ENCODE peak calls at places on chromosome 13, in eight cellular contexts. G is astrocyte of the cerebellum, M is HCT116, S is fibroblast of villous mesenchyme, A is uterus, Z is adrenal gland, R is transverse colon, Q is astrocyte. K is an unnamed sample.

GRCh38 chr13:39765801-39766463 is 110.5 kb downstream of the COG6 start:
- DNase-seq in M (no peak), G (peak), Z (no peak), S (peak), Q (peak), R (peak), A (peak), K (no peak)

GRCh38 chr13:97255515-97255999 is 33.4 kb downstream of the MBNL2 start:
- DNase-seq in Z (no peak), M (no peak), S (peak), A (no peak), R (no peak), Q (no peak), G (no peak), K (no peak)

GRCh38 chr13:95391785-95392184 is 90.5 kb upstream of the ABCC4 start:
- DNase-seq in A (no peak), S (no peak), Z (no peak), Q (no peak), R (no peak), M (no peak), G (no peak), K (no peak)

GRCh38 chr13:23963184-23963931 is 66.1 kb upstream of the C1QTNF9B start:
- DNase-seq in S (no peak), Q (no peak), A (no peak), G (no peak), Z (no peak), R (no peak), M (no peak), K (no peak)

GRCh38 chr13:88932950-88933349 is 1261.8 kb downstream of the SLITRK5 start:
- DNase-seq in M (no peak), Z (no peak), Q (peak), G (no peak), S (no peak), A (no peak), R (no peak), K (no peak)

GRCh38 chr13:83272076-83272475 is 610.2 kb downstream of the SLITRK1 start:
- DNase-seq in G (no peak), Z (no peak), A (no peak), Q (no peak), S (no peak), R (no peak), M (no peak), K (no peak)

GRCh38 chr13:107373551-107373950 is 805.6 kb upstream of the ARGLU1 start:
- DNase-seq in R (no peak), Z (no peak), M (no peak), A (no peak), S (peak), G (peak), Q (peak), K (no peak)

GRCh38 chr13:27808866-27809546 is 16.7 kb downstream of the GSX1 start:
- DNase-seq in M (no peak), R (no peak), Q (no peak), S (no peak), Z (no peak), A (no peak), G (no peak), K (no peak)

GRCh38 chr13:114099191-114099590 is 33.2 kb downstream of the RASA3 start:
- DNase-seq in G (peak), A (peak), R (peak), M (peak), Q (peak), S (peak), Z (peak), K (peak)

GRCh38 chr13:21104199-21105019 is 43.0 kb upstream of the LATS2 start:
- DNase-seq in G (no peak), S (no peak), A (no peak), Z (no peak), R (no peak), Q (no peak), M (no peak), K (no peak)

DNA sequence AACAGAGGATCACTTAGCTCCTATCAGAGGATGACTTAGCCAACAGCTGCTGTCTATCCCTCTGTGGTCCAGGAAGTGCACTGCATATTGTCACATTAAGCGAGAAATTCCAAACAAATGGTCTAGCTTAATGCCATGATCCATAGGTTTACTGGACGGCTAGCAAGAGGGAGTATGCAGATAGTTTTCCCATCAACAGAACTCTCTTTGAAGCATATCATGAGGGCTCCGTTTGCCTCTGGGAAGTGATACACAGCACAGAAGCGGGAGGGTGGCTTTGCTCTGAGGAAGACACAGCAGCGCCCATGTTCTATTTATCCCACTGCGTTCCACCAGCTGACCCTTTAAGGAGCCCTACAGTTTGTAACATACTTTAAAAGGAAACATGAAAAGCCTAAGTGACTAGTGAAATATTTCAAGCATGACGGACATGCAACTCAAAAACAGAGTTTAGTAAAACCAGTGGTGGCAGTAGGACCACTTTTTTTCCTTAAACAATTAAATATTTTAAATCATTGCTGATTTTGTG is 52.7 kb downstream of the COL4A1 start:
- DNase-seq in Z (peak), A (no peak), M (no peak), G (no peak), R (no peak), S (peak), Q (no peak), K (no peak)
- TF ChIP-seq CTCF in Z (no peak), A (no peak), M (no peak), G (no peak), R (no peak), S (no peak), Q (no peak), K (no peak)

GRCh38 chr13:30360586-30360985 is 53.2 kb upstream of the KATNAL1 start:
- DNase-seq in M (no peak), G (no peak), Z (no peak), Q (no peak), A (no peak), R (no peak), S (no peak), K (no peak)

GRCh38 chr13:30364133-30364532 is 56.8 kb upstream of the KATNAL1 start:
- DNase-seq in A (no peak), R (no peak), Q (peak), M (no peak), Z (no peak), S (peak), G (no peak), K (no peak)

GRCh38 chr13:30362869-30363268 is 55.5 kb upstream of the KATNAL1 start:
- DNase-seq in A (no peak), S (peak), M (no peak), R (no peak), Z (no peak), G (no peak), Q (no peak), K (no peak)

GRCh38 chr13:30363725-30364124 is 56.4 kb upstream of the KATNAL1 start:
- DNase-seq in A (no peak), Z (no peak), Q (no peak), S (no peak), G (no peak), R (no peak), M (no peak), K (no peak)

DNA sequence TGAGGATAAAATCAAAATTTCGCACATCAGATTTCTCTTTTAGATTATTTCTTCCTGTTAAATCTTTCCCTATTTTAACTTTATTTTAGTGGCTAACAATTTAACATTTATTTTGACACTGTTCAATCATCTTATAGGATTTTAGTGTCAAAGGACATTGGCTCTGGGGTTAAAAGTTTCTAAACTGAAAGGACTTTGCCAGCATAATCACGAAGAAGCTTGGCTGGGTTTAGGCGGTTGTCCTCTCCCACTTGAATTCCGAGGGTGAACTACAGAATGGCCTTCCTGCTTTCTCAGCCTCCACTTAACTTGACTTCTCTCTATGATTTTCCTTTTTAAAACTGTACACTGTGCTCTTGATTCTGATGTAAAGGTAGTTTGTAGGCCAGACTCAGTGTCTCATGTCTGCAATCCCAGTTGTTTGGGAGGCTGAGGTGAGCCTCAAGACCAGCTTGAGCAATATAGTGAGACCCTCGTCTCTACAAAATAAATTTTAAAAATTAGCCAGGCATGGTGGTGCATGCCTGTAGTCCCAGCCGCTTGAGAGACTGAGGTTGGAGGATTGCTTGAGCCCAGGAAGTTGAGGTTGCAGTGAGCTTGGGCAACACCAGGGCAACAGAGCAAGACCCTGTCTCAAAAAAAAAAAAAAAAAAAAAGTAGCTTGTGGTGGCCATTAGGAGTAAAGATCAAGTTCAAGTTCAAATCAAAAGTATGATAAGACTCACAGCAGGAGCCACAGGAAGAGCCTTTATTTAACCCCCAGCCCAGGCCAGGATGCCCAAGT is 54.8 kb upstream of the KATNAL1 start:
- DNase-seq in Q (no peak), G (no peak), Z (no peak), R (no peak), M (no peak), A (no peak), S (no peak), K (no peak)
- H3K4me3 ChIP-seq in Q (no peak), G (no peak), Z (no peak), R (no peak), M (no peak), A (no peak), S (no peak), K (no peak)

GRCh38 chr13:103188688-103189326 is 122.6 kb upstream of the SLC10A2 start:
- DNase-seq in A (no peak), R (no peak), G (peak), S (peak), Z (no peak), M (no peak), Q (peak), K (no peak)
- TF ChIP-seq CTCF in A (no peak), R (peak), G (no peak), S (peak), Z (peak), M (peak), Q (peak), K (no peak)

GRCh38 chr13:44432595-44432994 is 59.0 kb downstream of the SERP2 start:
- DNase-seq in R (no peak), G (no peak), Q (no peak), A (no peak), Z (no peak), S (peak), M (no peak), K (no peak)

GRCh38 chr13:44434441-44435141 is 61.0 kb downstream of the SERP2 start:
- DNase-seq in A (no peak), G (no peak), Q (no peak), R (no peak), Z (peak), M (no peak), S (no peak), K (no peak)

GRCh38 chr13:44435142-44435982 is 61.7 kb downstream of the SERP2 start:
- DNase-seq in S (peak), Q (peak), M (peak), Z (peak), G (peak), A (peak), R (peak), K (peak)

GRCh38 chr13:44431150-44431549 is 57.5 kb downstream of the SERP2 start:
- DNase-seq in S (no peak), Z (no peak), R (peak), Q (no peak), G (no peak), A (no peak), M (no peak), K (no peak)

DNA sequence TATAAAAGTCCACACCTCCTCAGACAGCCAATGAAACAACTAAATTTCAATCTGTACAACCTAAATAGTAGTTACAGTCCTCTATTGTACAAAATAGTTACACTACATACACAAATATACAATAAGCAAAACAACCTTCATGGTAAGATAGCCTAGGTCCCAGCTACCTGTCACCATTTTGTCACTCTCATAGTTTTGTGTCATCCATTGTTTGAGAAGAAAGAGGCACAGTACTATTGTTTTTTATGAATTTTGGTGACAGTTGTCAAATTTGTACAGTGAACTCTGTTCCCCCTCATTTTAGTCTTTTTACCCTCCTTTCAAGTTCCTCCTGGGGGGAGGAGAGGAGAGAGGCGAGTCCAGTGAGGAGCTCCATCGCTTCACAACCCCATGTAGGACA is 60.2 kb downstream of the SERP2 start:
- DNase-seq in A (no peak), G (no peak), R (no peak), M (no peak), Q (no peak), Z (no peak), S (no peak), K (no peak)
- H3K4me3 ChIP-seq in A (peak), G (peak), R (peak), M (peak), Q (peak), Z (peak), S (peak), K (no peak)

GRCh38 chr13:74136089-74136658 is 2.0 kb upstream of the KLF12 start:
- DNase-seq in M (no peak), S (peak), R (peak), Z (no peak), G (no peak), A (no peak), Q (peak), K (no peak)
- TF ChIP-seq CTCF in M (no peak), S (no peak), R (no peak), Z (no peak), G (peak), A (no peak), Q (no peak), K (no peak)

DNA sequence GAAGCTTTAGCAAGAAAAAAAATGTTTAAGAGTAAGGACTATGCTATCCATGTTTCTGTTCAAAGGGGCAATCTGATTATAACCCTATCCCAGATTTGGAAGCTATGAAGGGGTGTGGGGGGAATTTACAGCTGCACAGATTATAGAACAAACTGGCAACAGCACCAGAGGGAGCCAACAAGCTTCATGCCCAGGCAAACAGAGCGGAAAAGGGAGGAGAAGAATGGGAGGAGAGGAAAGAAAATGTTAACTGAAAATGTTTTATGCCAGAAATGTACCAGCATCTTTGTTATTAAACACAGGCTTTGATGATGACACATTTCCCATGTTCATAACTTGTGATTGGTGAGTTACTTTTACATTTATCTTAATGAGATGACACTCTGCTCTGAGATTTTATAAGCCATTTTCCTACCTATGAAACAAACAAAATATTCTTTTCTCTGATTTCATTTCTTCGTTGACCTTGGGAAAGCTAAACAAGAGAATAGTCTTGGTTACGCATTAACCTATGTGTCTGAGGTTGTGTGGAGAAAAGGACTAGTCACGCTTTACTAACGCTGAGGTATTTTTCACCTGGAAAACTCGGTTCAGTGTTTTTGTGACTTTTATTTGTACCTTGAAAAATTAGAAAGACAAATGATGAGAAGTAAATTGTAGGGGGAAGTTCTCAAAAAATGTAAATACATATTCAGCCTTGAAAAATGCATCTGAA is 235.9 kb upstream of the MIR17HG start:
- DNase-seq in S (no peak), Z (no peak), A (no peak), R (no peak), Q (no peak), M (no peak), G (no peak), K (no peak)
- H3K4me3 ChIP-seq in S (no peak), Z (no peak), A (no peak), R (no peak), Q (no peak), M (no peak), G (no peak), K (no peak)

DNA sequence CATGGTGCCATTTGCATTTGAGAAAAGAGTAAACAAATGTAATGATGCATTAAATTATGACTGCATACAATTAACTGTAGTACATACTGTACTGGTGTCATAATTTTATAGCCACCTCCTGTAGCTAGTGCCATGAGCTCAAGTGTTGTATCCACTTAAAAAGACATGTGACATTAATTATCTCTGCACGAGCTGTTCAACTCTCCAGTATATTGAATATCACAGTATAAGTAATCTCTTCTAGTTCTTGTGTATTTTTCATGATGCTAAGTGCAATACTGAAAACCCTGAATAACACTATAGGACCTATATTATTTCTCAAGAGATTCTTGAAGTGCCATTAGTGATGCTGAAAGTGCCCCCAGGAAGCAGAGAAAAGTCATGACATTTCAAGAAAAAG is 387.3 kb downstream of the PCDH17 start:
- DNase-seq in Z (no peak), G (no peak), Q (no peak), S (no peak), A (no peak), M (no peak), R (no peak), K (no peak)
- TF ChIP-seq CTCF in Z (no peak), G (no peak), Q (no peak), S (no peak), A (no peak), M (no peak), R (no peak), K (no peak)

GRCh38 chr13:48410199-48410598 is 2.7 kb downstream of the LPAR6 start:
- DNase-seq in A (no peak), R (no peak), G (no peak), Z (no peak), M (no peak), Q (no peak), S (no peak), K (no peak)
- H3K4me3 ChIP-seq in A (peak), R (peak), G (peak), Z (peak), M (no peak), Q (no peak), S (peak), K (no peak)

DNA sequence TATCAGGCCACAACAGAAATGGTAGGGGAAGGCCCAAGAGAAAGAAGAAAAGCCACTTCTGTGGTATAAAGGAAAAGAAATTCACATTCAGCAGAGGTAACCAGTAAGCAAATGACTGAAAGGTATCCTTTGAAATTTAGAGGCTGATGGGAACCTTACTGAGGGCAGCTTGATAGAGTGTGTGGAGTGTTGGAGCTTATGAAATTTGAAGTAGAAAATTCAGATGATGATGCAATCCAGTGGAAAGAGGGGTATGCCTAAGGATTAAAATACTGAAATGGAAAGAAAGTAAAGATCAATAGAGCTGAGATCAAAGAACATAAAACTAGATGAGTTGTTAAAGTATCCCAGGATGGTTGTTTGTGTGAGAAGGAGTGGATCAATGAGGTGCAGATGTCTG is 42.8 kb upstream of the RFXAP start:
- DNase-seq in S (no peak), M (no peak), Q (no peak), A (no peak), Z (no peak), R (no peak), G (no peak), K (no peak)
- TF ChIP-seq CTCF in S (no peak), M (no peak), Q (no peak), A (no peak), Z (no peak), R (no peak), G (no peak), K (no peak)

GRCh38 chr13:98440390-98441055 is 136.4 kb downstream of the STK24 start:
- DNase-seq in R (no peak), Q (no peak), M (no peak), Z (no peak), A (no peak), S (no peak), G (no peak), K (no peak)

GRCh38 chr13:98441056-98441676 is 135.7 kb downstream of the STK24 start:
- DNase-seq in Z (no peak), A (no peak), Q (no peak), S (no peak), M (no peak), G (no peak), R (no peak), K (no peak)

GRCh38 chr13:98439136-98439828 is 137.6 kb downstream of the STK24 start:
- DNase-seq in A (no peak), Q (no peak), R (no peak), Z (no peak), M (no peak), G (no peak), S (no peak), K (no peak)

GRCh38 chr13:98438246-98439135 is 138.4 kb downstream of the STK24 start:
- DNase-seq in A (no peak), M (no peak), R (no peak), S (no peak), Q (no peak), Z (no peak), G (no peak), K (no peak)

DNA sequence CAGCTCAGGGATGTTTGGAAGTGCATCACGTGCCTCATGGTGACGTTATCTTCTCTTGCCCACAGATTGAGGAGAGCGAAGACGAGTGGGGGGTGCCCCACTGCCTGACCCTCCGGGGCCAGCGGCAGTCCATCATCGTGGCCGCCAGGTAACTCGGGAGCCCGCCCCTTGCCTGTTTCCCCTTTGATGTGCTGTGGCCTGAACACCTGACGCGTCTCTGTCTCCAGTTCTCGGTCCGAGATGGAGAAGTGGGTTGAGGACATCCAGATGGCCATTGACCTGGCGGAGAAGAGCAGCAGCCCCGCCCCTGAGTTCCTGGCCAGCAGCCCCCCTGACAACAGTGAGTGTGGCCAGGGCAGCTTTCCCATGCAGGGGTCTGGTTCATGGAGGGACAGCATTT is 137.0 kb downstream of the STK24 start:
- DNase-seq in G (no peak), Q (no peak), A (no peak), Z (no peak), S (no peak), R (no peak), M (no peak), K (no peak)
- H3K4me3 ChIP-seq in G (no peak), Q (no peak), A (no peak), Z (no peak), S (no peak), R (no peak), M (no peak), K (no peak)